ENCODE peak calls at places on chromosomes 7 and 10, in six cellular contexts. I is endothelial cell of umbilical vein, P is fibroblast of lung, G is HepG2, X is astrocyte, Q is H1. Y is an unnamed sample.

GRCh38 chr7:85716353-85716752 is 529.5 kb upstream of the SEMA3D start:
- DNase-seq in X (no peak), Q (no peak), P (no peak), I (no peak), G (no peak), Y (no peak)

GRCh38 chr10:43978936-43979335 is 330.3 kb upstream of the ZNF32 start:
- DNase-seq in I (no peak), X (no peak), G (no peak), Q (no peak), P (no peak), Y (no peak)

GRCh38 chr10:122457934-122458333 is 3.4 kb upstream of the HTRA1 start:
- DNase-seq in G (no peak), Q (no peak), P (no peak), I (peak; percentile 31), X (no peak), Y (no peak)

GRCh38 chr10:99921948-99922347 is 87.8 kb downstream of the DNMBP start:
- DNase-seq in P (no peak), Q (no peak), X (no peak), I (peak; percentile 65), G (no peak), Y (peak; percentile 74)

GRCh38 chr7:127890726-127891125 is 140.5 kb downstream of the LRRC4 start:
- DNase-seq in G (no peak), Q (no peak), X (no peak), P (no peak), I (no peak), Y (no peak)

GRCh38 chr10:48289652-48290238 is 15.2 kb upstream of the FRMPD2 start:
- DNase-seq in X (no peak), P (peak; percentile 44), Q (no peak), G (peak; percentile 54), I (peak; percentile 64), Y (peak; percentile 26)

GRCh38 chr7:80876894-80877414 is 41.9 kb downstream of the SEMA3C start:
- DNase-seq in Q (no peak), G (no peak), I (no peak), X (peak; percentile 84), P (peak; percentile 27), Y (peak; percentile 68)

GRCh38 chr7:114720725-114721124 is 201.2 kb upstream of the MDFIC start:
- DNase-seq in G (no peak), P (no peak), X (no peak), Q (no peak), I (no peak), Y (no peak)

GRCh38 chr10:92839191-92840085 is 8.9 kb upstream of the EXOC6 start:
- DNase-seq in G (peak; percentile 34), P (peak; percentile 68), Q (no peak), I (peak; percentile 97), X (peak; percentile 64), Y (no peak)

GRCh38 chr10:96711048-96711713 is 9.1 kb downstream of the PIK3AP1 start:
- DNase-seq in X (no peak), P (no peak), I (no peak), Q (no peak), G (no peak), Y (no peak)

GRCh38 chr7:149616898-149617297 is 119.3 kb upstream of the ZNF746 start:
- DNase-seq in Q (no peak), G (no peak), X (no peak), I (no peak), P (no peak), Y (no peak)

GRCh38 chr7:81789406-81790139 is 19.7 kb upstream of the HGF start:
- DNase-seq in G (no peak), I (no peak), Q (no peak), X (peak; percentile 18), P (no peak), Y (no peak)

GRCh38 chr10:70232155-70232858 is 922 bp downstream of the PPA1 start:
- DNase-seq in I (peak; percentile 74), G (peak; percentile 71), P (peak; percentile 58), X (peak; percentile 42), Q (no peak), Y (peak; percentile 72)

GRCh38 chr7:141265668-141266067 is 191.8 kb downstream of the TMEM178B start:
- DNase-seq in G (no peak), I (no peak), Q (no peak), X (no peak), P (no peak), Y (no peak)

GRCh38 chr7:94298943-94299342 is 95.8 kb upstream of the COL1A2 start:
- DNase-seq in P (peak; percentile 74), X (peak; percentile 72), I (no peak), Q (no peak), G (no peak), Y (no peak)

GRCh38 chr7:86913709-86914108 is 145.7 kb downstream of the ELAPOR2 start:
- DNase-seq in X (peak; percentile 53), I (no peak), G (no peak), Q (no peak), P (no peak), Y (no peak)

GRCh38 chr7:23863209-23863798 is 153.3 kb downstream of the STK31 start:
- DNase-seq in P (peak; percentile 74), I (peak; percentile 15), X (peak; percentile 10), Q (no peak), G (peak; percentile 16), Y (peak; percentile 20)

GRCh38 chr7:16817536-16817935 is 12.7 kb upstream of the AGR2 start:
- DNase-seq in I (no peak), X (peak; percentile 85), P (peak; percentile 56), G (no peak), Q (no peak), Y (peak; percentile 75)

GRCh38 chr7:108875139-108875538 is 305.5 kb downstream of the DNAJB9 start:
- DNase-seq in X (no peak), Q (peak; percentile 13), I (peak; percentile 35), G (no peak), P (peak; percentile 52), Y (peak; percentile 0)

GRCh38 chr10:110016957-110017514 is 9.3 kb downstream of the ADD3 start:
- DNase-seq in G (no peak), P (no peak), Q (no peak), X (no peak), I (no peak), Y (no peak)

GRCh38 chr7:32915041-32915536 is 23.5 kb upstream of the KBTBD2 start:
- DNase-seq in Q (no peak), I (no peak), G (no peak), X (no peak), P (no peak), Y (no peak)

GRCh38 chr7:75033064-75033463 is 40.5 kb downstream of the RCC1L start:
- DNase-seq in G (peak; percentile 18), Q (peak; percentile 21), P (no peak), X (no peak), I (no peak), Y (no peak)

GRCh38 chr10:9709849-9710248 is 1307.8 kb upstream of the CELF2 start:
- DNase-seq in G (no peak), P (peak; percentile 12), X (peak; percentile 10), Q (no peak), I (no peak), Y (no peak)

GRCh38 chr7:16114633-16115032 is 306.7 kb downstream of the CRPPA start:
- DNase-seq in G (no peak), P (peak; percentile 82), X (peak; percentile 10), Q (no peak), I (peak; percentile 53), Y (peak; percentile 18)

GRCh38 chr10:50216418-50216817 is 34.9 kb downstream of the ASAH2 start:
- DNase-seq in Q (no peak), G (peak; percentile 86), I (no peak), X (no peak), P (no peak), Y (no peak)
- H3K9ac ChIP-seq in Q (no peak overlapping the region), G (no peak overlapping the region), I (no peak overlapping the region), X (no peak overlapping the region), P (no peak overlapping the region), Y (no peak overlapping the region)

DNA sequence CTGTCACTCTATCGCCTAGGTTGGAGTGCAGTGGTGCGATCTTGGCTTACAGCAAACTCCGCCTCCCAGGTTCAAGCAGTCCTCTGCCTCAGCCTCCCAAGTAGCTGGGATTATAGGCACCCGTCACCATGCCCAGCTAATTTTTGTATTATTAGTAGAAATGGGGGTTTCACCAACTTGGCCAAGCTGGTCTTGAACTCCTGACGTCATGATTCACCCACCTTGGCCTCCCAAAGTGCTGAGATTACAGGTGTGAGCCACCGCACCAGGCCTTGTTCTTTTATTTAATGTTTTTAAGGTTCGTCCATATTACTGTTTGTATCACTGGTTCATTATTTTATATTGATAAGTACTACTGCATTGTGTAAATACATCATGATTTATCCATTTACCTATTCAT is 10.2 kb upstream of the ITGA8 start:
- DNase-seq in Q (no peak), X (no peak), I (no peak), P (no peak), G (no peak), Y (no peak)
- TF ChIP-seq CTCF in Q (no peak), X (no peak), I (no peak), P (no peak), G (no peak), Y (no peak)

DNA sequence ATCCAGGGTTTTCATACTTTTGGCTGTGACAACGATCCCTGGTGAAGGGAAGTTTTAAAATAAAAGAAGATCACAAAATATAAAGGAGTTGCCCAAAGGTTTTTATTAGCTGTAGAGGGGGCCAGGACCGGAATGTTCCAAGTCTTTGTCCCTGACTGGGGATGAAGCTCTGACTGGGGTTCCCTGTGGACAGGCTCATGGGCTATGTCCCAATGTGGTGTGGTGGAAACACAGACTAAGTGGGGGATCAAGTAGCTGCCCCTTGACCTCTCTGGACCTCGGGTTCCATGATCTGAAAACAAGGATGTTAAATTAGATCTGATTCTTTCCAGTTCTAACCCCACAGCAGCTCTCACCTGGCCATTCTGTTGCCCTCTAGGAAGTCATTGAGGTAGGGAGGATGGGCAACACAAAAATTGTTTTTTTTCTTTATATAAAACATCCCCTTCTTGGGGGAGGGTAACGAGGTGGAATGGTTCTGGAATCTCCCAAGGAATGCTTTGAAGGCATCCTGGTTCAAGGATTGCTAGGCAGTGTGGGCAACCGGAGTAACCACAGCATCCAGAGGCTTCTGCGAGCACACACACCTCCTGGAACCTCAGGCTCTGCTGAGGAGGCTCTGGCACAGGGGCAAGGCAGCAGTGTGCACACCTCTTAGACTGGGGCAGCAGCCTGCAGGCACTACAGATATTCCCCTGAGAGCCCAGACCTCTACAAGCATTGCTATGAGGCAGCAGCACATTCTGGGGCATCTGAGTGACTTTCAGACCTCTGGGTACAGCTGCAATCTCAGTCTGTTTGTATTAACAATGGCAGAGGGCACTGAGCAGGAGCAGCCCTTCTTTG is 21.4 kb upstream of the CRYGN start:
- DNase-seq in I (no peak), Q (no peak), X (no peak), G (no peak), P (no peak), Y (no peak)
- H3K9ac ChIP-seq in I (no peak overlapping the region), Q (no peak overlapping the region), X (no peak overlapping the region), G (no peak overlapping the region), P (no peak overlapping the region), Y (no peak overlapping the region)

DNA sequence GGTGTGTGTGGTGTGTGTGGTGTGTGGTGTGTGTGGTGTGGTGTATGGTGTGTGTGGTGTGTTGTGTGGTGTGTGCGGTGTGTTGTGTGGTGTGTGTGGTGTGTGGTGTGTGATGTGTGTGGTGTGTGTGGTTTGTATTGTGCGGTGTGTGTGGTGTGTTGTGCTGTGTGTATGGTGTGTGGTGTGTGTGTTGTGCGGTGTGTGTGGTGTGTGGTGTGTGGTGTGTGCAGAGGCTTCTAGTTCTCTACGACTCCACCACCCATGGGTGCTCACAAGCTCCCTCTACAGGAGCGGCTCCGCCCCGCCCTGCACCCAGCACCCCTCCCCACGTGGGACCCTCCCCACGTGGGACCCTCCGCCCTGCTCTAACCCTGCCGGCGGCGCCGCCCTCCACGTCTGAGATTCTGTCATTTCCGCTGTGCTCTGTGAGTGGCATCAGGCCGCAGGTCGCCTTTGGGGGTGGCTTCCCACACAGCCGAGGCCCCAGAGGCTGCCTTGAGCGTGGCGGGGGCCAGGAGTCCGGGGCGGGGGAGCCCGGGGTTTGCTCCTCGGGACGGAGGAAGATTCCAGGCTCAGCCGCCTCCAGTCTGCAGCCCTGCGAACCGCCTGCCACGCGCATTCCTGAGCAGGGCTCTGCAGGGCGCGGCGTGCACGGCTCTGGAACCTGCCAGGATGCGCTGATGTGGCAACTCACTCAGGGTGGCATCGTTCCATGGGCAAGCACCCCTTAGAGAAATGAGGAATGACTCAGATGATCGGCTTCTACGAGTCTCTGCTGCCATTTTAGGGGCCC is 37.0 kb upstream of the DNAJB6 start:
- DNase-seq in Q (no peak), X (no peak), G (no peak), I (no peak), P (no peak), Y (no peak)
- TF ChIP-seq CTCF in Q (peak; percentile 37), X (no peak), G (peak; percentile 57), I (no peak), P (no peak), Y (no peak)

Y was measured in mammary epithelial cell.